ENCODE peak calls at places on chromosomes 6 and 20, in six cellular contexts. O is IMR-90, S is tibial artery, K is endothelial cell, N is cardiac muscle cell, V is GM12865. X is an unnamed sample.

GRCh38 chr6:150211700-150212615 is 69.1 kb downstream of the PPP1R14C start:
- DNase-seq in O (no peak), S (no peak), K (no peak), N (no peak), V (no peak), X (no peak)

GRCh38 chr20:51121901-51122412 is 99.0 kb upstream of the KCNG1 start:
- DNase-seq in O (peak), S (no peak), K (no peak), N (no peak), V (no peak), X (no peak)

GRCh38 chr6:12266571-12266970 is 23.6 kb upstream of the EDN1 start:
- DNase-seq in O (peak), S (no peak), K (no peak), N (no peak), V (no peak), X (no peak)

GRCh38 chr20:14775778-14776177 is 438.4 kb upstream of the FLRT3 start:
- DNase-seq in O (no peak), S (no peak), K (no peak), N (no peak), V (no peak), X (no peak)

GRCh38 chr6:123094768-123095167 is 98.7 kb downstream of the CLVS2 start:
- DNase-seq in O (no peak), S (no peak), K (no peak), N (no peak), V (no peak), X (no peak)

GRCh38 chr6:30864325-30864724 is 20.0 kb upstream of the DDR1 start:
- DNase-seq in O (no peak), S (no peak), K (no peak), N (no peak), V (no peak), X (no peak)

GRCh38 chr6:53281518-53282215 is 67.1 kb downstream of the ELOVL5 start:
- DNase-seq in O (no peak), S (no peak), K (no peak), N (no peak), V (peak), X (no peak)

GRCh38 chr6:153989989-153990388 is 49.1 kb upstream of the OPRM1 start:
- DNase-seq in O (no peak), S (no peak), K (no peak), N (no peak), V (no peak), X (no peak)

GRCh38 chr20:32536861-32537656 is 48.1 kb downstream of the NOL4L start:
- DNase-seq in O (no peak), S (no peak), K (no peak), N (no peak), V (peak), X (no peak)

GRCh38 chr6:116268589-116269293 is 11.0 kb downstream of the TSPYL1 start:
- DNase-seq in O (peak), S (no peak), K (no peak), N (peak), V (peak), X (no peak)

GRCh38 chr6:82385102-82385501 is 21.5 kb downstream of the TPBG start:
- DNase-seq in O (no peak), S (no peak), K (no peak), N (no peak), V (peak), X (no peak)

GRCh38 chr6:131182991-131183425 is 47.7 kb downstream of the AKAP7 start:
- DNase-seq in O (peak), S (no peak), K (peak), N (peak), V (peak), X (no peak)

GRCh38 chr6:132131777-132132176 is 180.6 kb upstream of the CCN2 start:
- DNase-seq in O (peak), S (peak), K (no peak), N (no peak), V (peak), X (no peak)

GRCh38 chr20:24425523-24425922 is 43.9 kb upstream of the SYNDIG1 start:
- DNase-seq in O (no peak), S (no peak), K (no peak), N (no peak), V (no peak), X (no peak)

GRCh38 chr20:63153254-63154221 is 62.4 kb downstream of the YTHDF1 start:
- DNase-seq in O (no peak), S (no peak), K (no peak), N (no peak), V (no peak), X (no peak)

GRCh38 chr20:10868299-10868698 is 194.5 kb upstream of the JAG1 start:
- DNase-seq in O (no peak), S (no peak), K (no peak), N (no peak), V (no peak), X (no peak)

GRCh38 chr6:158631678-158632537 is 12.6 kb downstream of the DYNLT1 start:
- DNase-seq in O (peak), S (peak), K (no peak), N (no peak), V (no peak), X (no peak)

GRCh38 chr6:147231589-147231988 is 27.4 kb downstream of the STXBP5 start:
- DNase-seq in O (no peak), S (no peak), K (no peak), N (no peak), V (no peak), X (no peak)